ENCODE peak calls at places on chromosome 21, in four cellular contexts. G is left ventricle myocardium inferior, E is DND-41, D is ovary. Q is an unnamed sample.
A peak's percentile ranks its signal among the peaks of the same experiment; 100 is the strongest.

GRCh38 chr21:42213082-42213774 is 5.7 kb upstream of the ABCG1 start:
- DNase-seq in D (no peak), E (no peak), G (no peak), Q (no peak)

GRCh38 chr21:41631564-41632461 is 123.9 kb upstream of the TMPRSS2 start:
- DNase-seq in D (no peak), G (no peak), E (peak; percentile 71), Q (no peak)

GRCh38 chr21:42376338-42376982 is 10.1 kb upstream of the TFF1 start:
- DNase-seq in E (no peak), D (no peak), G (no peak), Q (no peak)

GRCh38 chr21:14403681-14404318 is 20.9 kb upstream of the HSPA13 start:
- DNase-seq in E (peak; percentile 20), D (no peak), G (no peak), Q (no peak)

GRCh38 chr21:30194701-30195299 is 21.1 kb downstream of the CLDN8 start:
- DNase-seq in D (no peak), G (no peak), E (peak; percentile 10), Q (no peak)

GRCh38 chr21:31872452-31873274 is at the start of gene HUNK:
- DNase-seq in E (no peak), D (peak; percentile 22), G (no peak), Q (peak; percentile 78)

GRCh38 chr21:41777934-41778815 is 11.3 kb upstream of the RIPK4 start:
- DNase-seq in E (peak; percentile 61), G (peak; percentile 85), D (peak; percentile 83), Q (peak; percentile 97)

GRCh38 chr21:36613064-36613463 is 85.9 kb upstream of the SIM2 start:
- DNase-seq in D (no peak), G (no peak), E (no peak), Q (no peak)

GRCh38 chr21:42560517-42561179 is 47.0 kb downstream of the SLC37A1 start:
- DNase-seq in E (no peak), D (no peak), G (no peak), Q (peak; percentile 43)

DNA sequence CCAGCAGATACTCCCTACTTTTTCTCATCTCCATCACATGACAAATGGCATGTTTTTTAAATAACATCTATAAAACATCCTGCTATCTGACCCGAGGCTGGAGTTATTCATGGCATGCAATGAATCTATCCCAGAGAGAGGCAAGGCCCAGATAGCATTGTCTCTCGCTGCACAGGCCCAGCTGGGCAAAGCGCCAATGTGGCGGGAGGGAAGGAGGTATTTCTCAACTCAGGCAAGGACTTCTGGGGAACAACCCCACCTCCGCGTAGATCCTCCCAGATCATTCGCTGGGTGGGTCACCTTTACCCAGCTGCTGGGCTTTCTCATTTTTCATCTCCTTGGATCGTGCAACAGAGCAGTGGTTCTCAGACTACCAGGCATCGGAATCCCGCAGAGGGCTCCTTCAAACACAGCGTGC is 59.8 kb downstream of the ERG start:
- DNase-seq in D (peak; percentile 63), E (no peak), G (peak; percentile 67), Q (peak; percentile 82)
- H3K27ac ChIP-seq in D (no peak overlapping the region), E (no peak overlapping the region), G (peak overlapping the region; percentile 15), Q (no peak overlapping the region)

DNA sequence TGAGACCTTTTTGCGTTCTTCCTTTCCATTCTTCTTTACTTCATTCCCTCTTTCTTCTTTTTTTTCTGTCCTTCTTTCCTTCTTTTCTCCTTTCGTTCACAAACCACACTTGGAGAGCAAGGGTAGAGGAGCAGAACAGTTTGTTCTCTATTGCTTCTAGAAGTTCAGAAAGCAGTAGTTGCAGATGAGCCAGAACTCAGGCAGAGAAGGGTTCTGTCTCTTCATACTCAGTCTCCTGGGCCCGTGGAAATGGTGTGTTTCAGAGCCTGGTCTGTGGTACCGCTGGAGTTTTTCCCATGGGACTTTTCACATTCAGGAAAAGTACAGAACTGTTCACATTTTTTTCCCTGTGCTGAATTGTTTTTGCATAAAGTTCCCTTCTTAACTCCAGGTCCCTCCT is 87.0 kb downstream of the ATP5PO start:
- DNase-seq in D (no peak), G (no peak), E (no peak), Q (no peak)
- H3K4me1 ChIP-seq in D (peaks cover 15% of the 10 kb centered on the region), G (peaks cover 31% of the 10 kb centered on the region), E (no peaks in the 10 kb centered on the region), Q (peaks cover 5% of the 10 kb centered on the region)

GRCh38 chr21:46091631-46092025 is 6.3 kb upstream of the COL6A2 start:
- DNase-seq in E (no peak), G (no peak), D (peak; percentile 15), Q (peak; percentile 33)
- H3K9me3 ChIP-seq in E (peaks cover 8% of the 10 kb centered on the region), G (peaks cover 25% of the 10 kb centered on the region), D (no peaks in the 10 kb centered on the region), Q (no peaks in the 10 kb centered on the region)

DNA sequence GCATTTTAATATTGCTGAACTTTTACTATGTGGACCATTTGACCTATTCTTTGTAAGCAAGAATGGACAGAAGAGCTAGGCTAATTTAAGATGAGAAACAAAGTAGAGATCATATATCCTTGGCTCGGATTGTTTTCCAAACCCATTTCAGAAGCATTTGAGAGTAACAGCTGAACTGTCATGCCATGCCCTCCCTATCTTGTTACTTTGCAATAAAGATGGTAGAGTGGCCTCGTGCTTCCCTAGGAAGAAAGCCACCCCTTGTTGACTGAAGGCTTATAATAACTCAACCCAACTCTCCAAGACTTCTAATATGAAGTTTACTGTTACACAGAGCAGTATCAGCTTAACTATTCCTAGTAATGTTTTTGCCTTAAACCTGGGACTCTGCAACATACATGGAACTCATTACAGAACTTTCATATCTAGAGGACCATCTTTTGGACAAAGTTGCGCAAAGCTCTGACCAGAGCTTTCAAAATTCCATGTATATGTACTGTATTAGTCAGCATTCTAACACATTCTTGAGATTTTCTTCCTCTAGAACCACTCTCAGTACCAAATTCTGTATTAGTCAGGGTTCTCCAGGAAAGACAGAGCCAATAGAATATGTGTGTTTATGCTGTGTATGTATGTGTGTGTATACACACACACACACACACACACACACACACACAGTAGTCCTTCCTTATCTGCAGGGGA is 68.7 kb downstream of the ADAMTS1 start:
- DNase-seq in E (no peak), D (no peak), G (no peak), Q (no peak)
- H3K27ac ChIP-seq in E (no peak overlapping the region), D (no peak overlapping the region), G (no peak overlapping the region), Q (no peak overlapping the region)

DNA sequence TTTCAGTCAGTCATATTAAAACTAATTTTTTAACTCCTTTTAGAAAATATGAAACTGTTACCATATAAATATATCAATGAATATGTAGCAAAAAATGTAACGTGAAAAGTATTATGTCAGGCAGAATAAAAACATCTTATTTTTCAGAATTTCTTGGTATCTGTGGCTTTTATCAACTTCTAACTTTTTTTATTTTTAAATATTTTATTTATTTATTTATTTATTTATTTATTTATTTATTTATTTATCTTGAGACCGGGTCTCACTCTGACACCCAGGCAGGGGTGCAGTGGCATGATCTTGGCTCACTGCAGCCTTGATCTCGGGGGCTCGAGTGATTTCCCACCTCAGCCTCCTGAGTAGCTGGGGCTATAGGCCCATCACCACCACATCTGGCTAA is 87.6 kb downstream of the C21orf91 start:
- DNase-seq in D (no peak), E (no peak), G (no peak), Q (no peak)
- H3K4me1 ChIP-seq in D (no peaks in the 10 kb centered on the region), E (no peaks in the 10 kb centered on the region), G (no peaks in the 10 kb centered on the region), Q (no peaks in the 10 kb centered on the region)

GRCh38 chr21:44408226-44408625 is 47.1 kb upstream of the LRRC3 start:
- DNase-seq in D (no peak), G (no peak), E (no peak), Q (no peak)
- H3K9me3 ChIP-seq in D (no peaks in the 10 kb centered on the region), G (peaks cover 13% of the 10 kb centered on the region), E (peaks cover 9% of the 10 kb centered on the region), Q (peaks cover 1% of the 10 kb centered on the region)

GRCh38 chr21:16347223-16347622 is 617.4 kb downstream of the USP25 start:
- DNase-seq in D (no peak), G (no peak), E (no peak), Q (no peak)
- H3K27ac ChIP-seq in D (no peak overlapping the region), G (no peak overlapping the region), E (no peak overlapping the region), Q (no peak overlapping the region)

DNA sequence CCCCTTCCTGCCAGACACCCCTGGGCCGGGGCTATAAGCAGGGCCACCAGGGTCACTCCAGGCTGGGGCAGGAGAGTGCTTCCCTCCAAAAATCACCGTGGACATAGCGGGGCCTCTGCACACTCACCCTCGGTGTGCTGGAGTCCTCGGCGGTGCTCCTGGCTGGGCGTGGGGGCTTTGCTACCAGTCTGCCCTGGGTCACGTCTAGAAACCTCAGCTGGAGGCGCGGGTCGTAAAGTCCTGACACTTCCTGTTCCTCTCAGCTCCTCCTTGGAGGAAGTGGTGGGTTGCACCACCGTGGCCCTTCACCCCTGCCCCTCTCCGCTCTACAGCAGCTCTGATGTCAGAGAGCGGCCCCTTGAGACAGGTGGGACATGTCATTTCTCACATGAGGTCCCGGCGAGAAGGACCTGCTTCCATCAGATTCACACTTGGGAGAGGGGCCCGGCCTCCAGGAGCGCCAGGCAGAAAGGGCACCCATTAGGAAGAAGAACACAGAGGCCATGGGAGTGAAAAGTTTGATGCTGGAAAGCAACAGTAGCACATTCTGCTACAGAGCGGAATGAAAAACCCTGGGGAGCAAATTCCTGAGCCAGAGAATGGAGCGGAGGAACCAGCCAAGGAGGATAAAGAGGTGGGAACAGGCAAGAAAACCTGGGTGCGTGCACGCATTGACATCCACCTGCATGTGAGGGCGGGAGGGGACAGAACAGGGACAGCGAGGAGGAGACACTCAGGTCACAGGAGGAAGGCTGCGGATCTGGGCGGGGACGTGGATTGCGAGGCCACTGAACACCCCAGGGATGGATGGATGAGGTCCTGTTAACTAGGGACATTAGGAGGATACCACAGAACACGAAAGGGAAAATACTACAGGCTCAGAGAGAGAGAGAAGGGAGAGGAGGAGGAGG is at the start of gene ITGB2:
- DNase-seq in D (no peak), G (peak; percentile 56), E (peak; percentile 86), Q (peak; percentile 81)
- H3K4me1 ChIP-seq in D (no peaks in the 10 kb centered on the region), G (peaks cover 6% of the 10 kb centered on the region), E (peaks cover 57% of the 10 kb centered on the region), Q (no peaks in the 10 kb centered on the region)

GRCh38 chr21:44414291-44415072 is 40.8 kb upstream of the LRRC3 start:
- DNase-seq in D (no peak), E (no peak), G (no peak), Q (peak; percentile 64)

GRCh38 chr21:44416193-44416592 is 39.1 kb upstream of the LRRC3 start:
- DNase-seq in E (no peak), D (no peak), G (no peak), Q (peak; percentile 48)

GRCh38 chr21:44413566-44414290 is 41.6 kb upstream of the LRRC3 start:
- DNase-seq in G (no peak), D (no peak), E (no peak), Q (peak; percentile 23)

GRCh38 chr21:44418108-44418875 is 37.0 kb upstream of the LRRC3 start:
- DNase-seq in G (peak; percentile 2), E (no peak), D (no peak), Q (peak; percentile 59)

DNA sequence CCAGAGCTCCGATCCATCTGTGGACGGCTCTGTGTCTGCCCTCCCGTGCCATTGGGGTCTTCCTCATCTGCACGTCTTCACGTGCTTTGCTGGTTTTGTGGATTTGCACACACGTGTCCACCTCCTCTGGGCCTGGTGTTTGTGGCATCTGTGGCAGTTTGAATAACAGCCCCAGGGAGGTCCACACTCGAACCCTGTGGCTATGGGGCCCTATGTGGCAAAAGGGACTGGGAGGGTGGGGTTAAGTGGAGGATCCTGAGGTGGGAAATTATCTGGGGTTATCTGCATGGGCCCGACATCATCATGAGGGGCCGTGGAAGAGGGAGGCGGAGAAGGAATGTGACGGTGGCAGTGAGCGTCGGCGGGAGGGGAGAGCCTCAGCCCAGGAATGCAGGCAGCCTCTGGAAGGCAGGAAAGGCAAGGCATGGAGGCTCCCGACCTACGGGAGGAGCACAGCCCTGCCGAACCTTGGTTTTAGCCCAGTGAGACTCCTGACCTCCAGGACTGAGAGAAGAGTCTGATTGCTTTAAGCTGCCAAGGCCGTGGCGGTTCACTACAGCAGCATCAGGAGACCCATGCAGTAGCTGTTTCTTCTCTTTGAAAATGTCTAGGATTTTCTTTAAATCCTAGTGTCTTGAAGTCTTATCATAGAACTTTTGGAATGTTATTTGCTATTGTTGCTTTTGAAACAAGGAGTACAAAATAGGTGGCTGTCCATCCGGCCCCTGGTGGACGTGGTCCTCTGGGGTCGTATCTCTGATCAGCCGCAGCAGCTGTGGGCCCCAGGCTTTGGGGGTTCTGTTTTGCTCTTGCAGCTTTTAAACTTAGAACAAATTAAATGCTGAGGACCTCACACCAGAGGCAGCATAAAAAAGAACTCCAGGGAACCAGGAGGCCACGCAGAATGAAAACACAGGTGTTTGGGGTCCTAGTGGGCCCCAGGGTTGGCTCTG is 40.0 kb upstream of the LRRC3 start:
- DNase-seq in D (no peak), E (no peak), G (no peak), Q (peak; percentile 63)
- H3K9me3 ChIP-seq in D (no peaks in the 10 kb centered on the region), E (peaks cover 9% of the 10 kb centered on the region), G (peaks cover 13% of the 10 kb centered on the region), Q (no peaks in the 10 kb centered on the region)